ENCODE peak calls at places on chromosome 18, in seven cellular contexts. I is OCI-LY7, U is right lobe of liver, Z is astrocyte, K is psoas muscle, V is uterus, Y is brain microvascular endothelial cell. G is an unnamed sample.

GRCh38 chr18:68440433-68440832 is 274.5 kb downstream of the TMX3 start:
- DNase-seq in I (no peak), U (no peak), Z (no peak), K (no peak), V (no peak), Y (no peak), G (no peak)

GRCh38 chr18:62974388-62974787 is 259.0 kb downstream of the PHLPP1 start:
- DNase-seq in I (no peak), U (no peak), Z (no peak), K (no peak), V (no peak), Y (no peak), G (no peak)

GRCh38 chr18:32308493-32309120 is 118.8 kb downstream of the MEP1B start:
- DNase-seq in I (no peak), U (no peak), Z (peak; percentile 81), K (no peak), V (peak; percentile 40), Y (peak; percentile 92), G (no peak)

GRCh38 chr18:58449366-58449935 is 179.4 kb downstream of the ALPK2 start:
- DNase-seq in I (no peak), U (no peak), Z (no peak), K (no peak), V (no peak), Y (no peak), G (no peak)

GRCh38 chr18:63850010-63850409 is 37.5 kb upstream of the SERPINB2 start:
- DNase-seq in I (peak; percentile 16), U (no peak), Z (no peak), K (no peak), V (no peak), Y (peak; percentile 53), G (no peak)

GRCh38 chr18:54130177-54130576 is 94.3 kb downstream of the MBD2 start:
- DNase-seq in I (no peak), U (no peak), Z (no peak), K (no peak), V (no peak), Y (no peak), G (no peak)

GRCh38 chr18:25795178-25795577 is 295.2 kb downstream of the SS18 start:
- DNase-seq in I (no peak), U (no peak), Z (no peak), K (no peak), V (no peak), Y (no peak), G (no peak)

GRCh38 chr18:58297198-58297597 is 253.2 kb downstream of the NEDD4L start:
- DNase-seq in I (no peak), U (no peak), Z (peak; percentile 74), K (no peak), V (no peak), Y (peak; percentile 86), G (no peak)

GRCh38 chr18:8685141-8685913 is 20.0 kb upstream of the MTCL1 start:
- DNase-seq in I (no peak), U (no peak), Z (peak; percentile 70), K (no peak), V (no peak), Y (peak; percentile 44), G (no peak)

GRCh38 chr18:67386028-67386427 is 130.5 kb downstream of the DSEL start:
- DNase-seq in I (no peak), U (no peak), Z (peak; percentile 75), K (no peak), V (no peak), Y (peak; percentile 23), G (no peak)

GRCh38 chr18:69819460-69819859 is 128.2 kb downstream of the CD226 start:
- DNase-seq in I (no peak), U (no peak), Z (no peak), K (no peak), V (no peak), Y (no peak), G (no peak)

GRCh38 chr18:27839141-27839540 is 337.8 kb downstream of the CDH2 start:
- DNase-seq in I (no peak), U (no peak), Z (peak; percentile 95), K (no peak), V (no peak), Y (peak; percentile 94), G (no peak)

GRCh38 chr18:39938678-39939077 is 2016.4 kb upstream of the PIK3C3 start:
- DNase-seq in I (no peak), U (no peak), Z (no peak), K (no peak), V (no peak), Y (no peak), G (no peak)

GRCh38 chr18:61833978-61834377 is 58.8 kb downstream of the RNF152 start:
- DNase-seq in I (no peak), U (no peak), Z (peak; percentile 33), K (no peak), V (no peak), Y (peak; percentile 86), G (no peak)

GRCh38 chr18:3186678-3187658 is 32.8 kb downstream of the MYOM1 start:
- DNase-seq in I (peak; percentile 54), U (no peak), Z (no peak), K (no peak), V (peak; percentile 50), Y (no peak), G (no peak)

GRCh38 chr18:62523631-62524442 is 1.0 kb downstream of the ZCCHC2 start:
- DNase-seq in I (peak; percentile 54), U (peak; percentile 67), Z (peak; percentile 56), K (peak; percentile 80), V (peak; percentile 54), Y (peak; percentile 38), G (peak; percentile 52)

GRCh38 chr18:33600846-33601245 is 22.8 kb downstream of the ASXL3 start:
- DNase-seq in I (no peak), U (no peak), Z (no peak), K (no peak), V (no peak), Y (no peak), G (no peak)

GRCh38 chr18:8139127-8139591 is 470.1 kb upstream of the RAB12 start:
- DNase-seq in I (no peak), U (no peak), Z (no peak), K (peak; percentile 56), V (peak; percentile 40), Y (no peak), G (no peak)

GRCh38 chr18:35524236-35524635 is 26.5 kb upstream of the INO80C start:
- DNase-seq in I (no peak), U (no peak), Z (no peak), K (no peak), V (no peak), Y (no peak), G (no peak)

GRCh38 chr18:30970201-30970816 is 72.2 kb downstream of the DSC3 start:
- DNase-seq in I (peak; percentile 9), U (no peak), Z (peak; percentile 32), K (no peak), V (no peak), Y (peak; percentile 12), G (no peak)

GRCh38 chr18:3264362-3264761 is 2.4 kb downstream of the MYL12B start:
- DNase-seq in I (no peak), U (no peak), Z (no peak), K (no peak), V (no peak), Y (no peak), G (no peak)

GRCh38 chr18:57436193-57436964 is 1.2 kb downstream of the ONECUT2 start:
- DNase-seq in I (no peak), U (no peak), Z (no peak), K (no peak), V (no peak), Y (no peak), G (no peak)

GRCh38 chr18:13110559-13110958 is 108.0 kb upstream of the LDLRAD4 start:
- DNase-seq in I (no peak), U (no peak), Z (no peak), K (no peak), V (no peak), Y (no peak), G (no peak)

GRCh38 chr18:13108330-13108729 is 110.2 kb upstream of the LDLRAD4 start:
- DNase-seq in I (no peak), U (no peak), Z (no peak), K (no peak), V (no peak), Y (no peak), G (no peak)

GRCh38 chr18:13107074-13107473 is 111.5 kb upstream of the LDLRAD4 start:
- DNase-seq in I (no peak), U (no peak), Z (peak; percentile 43), K (no peak), V (no peak), Y (no peak), G (no peak)

GRCh38 chr18:13112982-13113381 is 105.6 kb upstream of the LDLRAD4 start:
- DNase-seq in I (no peak), U (peak; percentile 73), Z (peak; percentile 50), K (no peak), V (peak; percentile 49), Y (peak; percentile 58), G (no peak)
- TF ChIP-seq CTCF in I (no peak), U (peak; percentile 48), Z (peak; percentile 54), K (peak; percentile 25), V (peak; percentile 41), Y (peak; percentile 78), G (no peak)

GRCh38 chr18:24220318-24220688 is 81.4 kb downstream of the CABYR start:
- DNase-seq in I (no peak), U (no peak), Z (no peak), K (no peak), V (no peak), Y (no peak), G (no peak)
- H3K27ac ChIP-seq in I (no peak overlapping the region), U (no peak overlapping the region), Z (no peak overlapping the region), K (peak overlapping the region; percentile 76), V (no peak overlapping the region), Y (no peak overlapping the region), G (no peak overlapping the region)

GRCh38 chr18:51275712-51276473 is 78.4 kb upstream of the MEX3C start:
- DNase-seq in I (no peak), U (peak; percentile 50), Z (no peak), K (no peak), V (no peak), Y (peak; percentile 44), G (no peak)
- TF ChIP-seq CTCF in I (no peak), U (no peak), Z (no peak), K (no peak), V (no peak), Y (no peak), G (no peak)

DNA sequence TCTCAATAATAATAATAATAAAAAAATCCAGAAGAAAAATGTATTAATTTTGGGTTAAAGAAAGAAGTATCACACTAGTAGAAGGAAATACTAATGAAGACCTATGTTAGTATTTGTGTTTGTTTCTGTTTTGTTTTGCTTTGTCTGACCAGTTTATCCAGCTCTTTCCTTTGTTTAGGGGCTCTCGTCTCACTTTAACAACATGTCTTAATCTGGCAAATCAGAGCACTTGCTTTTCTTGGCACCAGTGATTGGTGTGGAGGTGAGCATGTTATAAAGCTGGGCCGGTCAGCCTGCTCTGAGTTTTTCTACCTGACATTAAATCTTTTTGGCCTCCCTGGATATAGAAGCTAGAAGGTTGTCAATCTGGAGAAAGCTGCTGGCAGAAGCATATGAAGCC is 15.1 kb upstream of the MEX3C start:
- DNase-seq in I (no peak), U (no peak), Z (no peak), K (no peak), V (no peak), Y (no peak), G (no peak)
- H3K27ac ChIP-seq in I (no peak overlapping the region), U (no peak overlapping the region), Z (no peak overlapping the region), K (no peak overlapping the region), V (no peak overlapping the region), Y (no peak overlapping the region), G (no peak overlapping the region)

DNA sequence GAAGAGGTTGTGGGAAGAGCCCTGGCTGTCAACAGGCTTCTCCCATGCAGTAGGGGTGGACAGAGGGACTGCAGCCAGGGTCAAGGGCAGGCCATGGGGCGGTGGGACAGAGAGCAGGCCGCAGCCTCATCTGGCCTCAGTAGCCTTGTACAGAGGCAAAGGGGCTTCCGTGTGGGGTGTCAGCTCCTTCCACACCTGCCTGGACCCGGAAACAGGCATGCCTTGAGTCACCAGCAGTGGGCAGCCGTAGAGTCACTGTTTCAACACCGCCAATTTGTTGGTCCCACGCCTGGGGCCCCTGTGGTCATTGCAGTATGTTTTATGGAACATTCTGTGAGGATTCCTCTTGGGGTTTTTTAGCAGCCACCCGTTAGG is 173.0 kb downstream of the SMAD7 start:
- DNase-seq in I (no peak), U (no peak), Z (no peak), K (no peak), V (no peak), Y (no peak), G (no peak)
- TF ChIP-seq CTCF in I (no peak), U (peak; percentile 23), Z (no peak), K (no peak), V (no peak), Y (peak; percentile 54), G (no peak)

G was measured in CD4-positive, alpha-beta T cell.